ENCODE peak calls at places on chromosomes 5 and 9, in nine cellular contexts. R is trophoblast cell; S is lung microvascular endothelial cell; O is heart right ventricle; P is colonic mucosa; C is naive thymus-derived CD8-positive, alpha-beta T cell; L is NT2/D1; B is fibroblast of lung; J is central memory CD8-positive, alpha-beta T cell. Z is an unnamed sample.

GRCh38 chr9:127873886-127874285 is 3.6 kb downstream of the AK1 start:
- DNase-seq in O (peak), B (peak), J (no peak), L (no peak), S (peak), R (no peak), C (no peak), P (peak), Z (no peak)

GRCh38 chr9:114674798-114675554 is 7.0 kb downstream of the TEX48 start:
- DNase-seq in C (no peak), P (no peak), S (no peak), O (no peak), J (no peak), L (no peak), B (peak), R (no peak), Z (no peak)

GRCh38 chr9:83154087-83154736 is 91.3 kb upstream of the RASEF start:
- DNase-seq in R (peak), B (peak), L (no peak), S (peak), P (no peak), O (no peak), J (no peak), C (no peak), Z (no peak)

GRCh38 chr9:126388964-126389363 is 62.3 kb downstream of the MVB12B start:
- DNase-seq in O (no peak), J (no peak), S (no peak), P (no peak), B (no peak), R (no peak), L (no peak), C (no peak), Z (no peak)

GRCh38 chr5:172164773-172165212 is 23.2 kb downstream of the STK10 start:
- DNase-seq in O (no peak), P (no peak), L (no peak), B (peak), C (no peak), J (no peak), S (no peak), R (no peak), Z (no peak)

GRCh38 chr5:38393636-38394035 is 135.3 kb downstream of the EGFLAM start:
- DNase-seq in J (no peak), B (no peak), P (no peak), R (no peak), S (no peak), L (no peak), C (no peak), O (no peak), Z (no peak)

GRCh38 chr5:9624196-9624947 is 5.8 kb downstream of the TAS2R1 start:
- DNase-seq in B (peak), L (no peak), J (no peak), S (no peak), P (no peak), R (peak), C (no peak), O (no peak), Z (no peak)

GRCh38 chr5:126594676-126595485 is at the start of gene ALDH7A1:
- DNase-seq in B (peak), C (peak), R (peak), L (peak), P (peak), J (no peak), O (peak), S (peak), Z (peak)

GRCh38 chr5:159825551-159826051 is 90.7 kb upstream of the ADRA1B start:
- DNase-seq in P (no peak), S (no peak), C (no peak), O (no peak), L (no peak), J (no peak), R (no peak), B (peak), Z (no peak)